ENCODE peak calls at places on chromosomes 6 and 20, in six cellular contexts. W is activated CD4-positive, alpha-beta memory T cell treated with anti-CD3 and anti-CD28 coated beads, Interleukin-2, amount 10 ng/mL, durations not matched to agents 7 days and 5 days; L is H9; E is GM12891; C is EH; Q is psoas muscle. J is an unnamed sample.
A peak's percentile ranks its signal among the peaks of the same experiment; 100 is the strongest.

GRCh38 chr20:39777610-39778009 is 815.5 kb downstream of the DHX35 start:
- DNase-seq in W (no peak), L (no peak), E (no peak), C (no peak), Q (no peak), J (no peak)

GRCh38 chr6:136123464-136123863 is 126.6 kb downstream of the MTFR2 start:
- DNase-seq in W (no peak), L (no peak), E (no peak), C (peak; percentile 79), Q (no peak), J (peak; percentile 44)

GRCh38 chr6:39050453-39051112 is 2.0 kb downstream of the GLP1R start:
- DNase-seq in W (no peak), L (no peak), E (no peak), C (no peak), Q (no peak), J (no peak)

GRCh38 chr6:32886674-32887383 is 32.8 kb downstream of the PSMB9 start:
- DNase-seq in W (no peak), L (no peak), E (no peak), C (peak; percentile 95), Q (no peak), J (peak; percentile 94)

GRCh38 chr6:5850848-5851255 is 155.9 kb downstream of the NRN1 start:
- DNase-seq in W (no peak), L (peak; percentile 92), E (no peak), C (no peak), Q (no peak), J (no peak)

GRCh38 chr20:62286493-62287064 is 16.2 kb upstream of the ADRM1 start:
- DNase-seq in W (no peak), L (no peak), E (no peak), C (no peak), Q (no peak), J (no peak)

GRCh38 chr6:36595168-36595818 is 1.1 kb downstream of the SRSF3 start:
- DNase-seq in W (peak; percentile 31), L (no peak), E (no peak), C (peak; percentile 75), Q (no peak), J (peak; percentile 59)

GRCh38 chr6:73579389-73579788 is 58.6 kb upstream of the EEF1A1 start:
- DNase-seq in W (no peak), L (peak; percentile 55), E (no peak), C (no peak), Q (peak; percentile 58), J (no peak)

GRCh38 chr6:43800746-43801488 is 30.9 kb downstream of the VEGFA start:
- DNase-seq in W (no peak), L (no peak), E (no peak), C (no peak), Q (no peak), J (no peak)

GRCh38 chr6:151721141-151721540 is 86.3 kb upstream of the ESR1 start:
- DNase-seq in W (no peak), L (no peak), E (no peak), C (peak; percentile 1), Q (no peak), J (no peak)

GRCh38 chr20:56285496-56285895 is 37.0 kb downstream of the MC3R start:
- DNase-seq in W (no peak), L (no peak), E (no peak), C (no peak), Q (no peak), J (no peak)

J was measured in EL.